ENCODE peak calls at places on chromosomes 3 and 15, in six cellular contexts. Y, U, I, S, P and M are unnamed samples. For H3K4me1 and H3F3A, the result is how much of the 10 kb centered on the place peaks cover.

GRCh38 chr3:11134794-11135193 is 19.5 kb upstream of the HRH1 start:
- DNase-seq in Y (no peak), U (no peak), I (no peak), S (no peak), P (peak), M (no peak)

GRCh38 chr3:51269466-51269865 is 115.6 kb upstream of the MANF start:
- DNase-seq in Y (peak), U (no peak), I (no peak), S (peak), P (peak), M (no peak)

GRCh38 chr3:70824078-70824477 is 511.6 kb upstream of the MDFIC2 start:
- DNase-seq in Y (no peak), U (no peak), I (no peak), S (no peak), P (peak), M (no peak)

GRCh38 chr3:183394150-183394549 is 34.3 kb downstream of the MCF2L2 start:
- DNase-seq in Y (peak), U (no peak), I (no peak), S (no peak), P (no peak), M (no peak)

GRCh38 chr3:101938262-101938847 is 89.0 kb downstream of the NFKBIZ start:
- DNase-seq in Y (no peak), U (no peak), I (no peak), S (no peak), P (no peak), M (peak)

GRCh38 chr3:187986514-187986934 is 167.4 kb upstream of the LPP start:
- DNase-seq in Y (no peak), U (no peak), I (no peak), S (peak), P (peak), M (no peak)

GRCh38 chr3:150049317-150049716 is 78.6 kb upstream of the PFN2 start:
- DNase-seq in Y (no peak), U (no peak), I (no peak), S (peak), P (no peak), M (no peak)

GRCh38 chr3:123813876-123814275 is 70.3 kb downstream of the MYLK start:
- DNase-seq in Y (no peak), U (no peak), I (no peak), S (peak), P (peak), M (no peak)

GRCh38 chr15:33443699-33444098 is 132.9 kb downstream of the RYR3 start:
- DNase-seq in Y (no peak), U (no peak), I (no peak), S (no peak), P (no peak), M (no peak)

GRCh38 chr15:82113116-82113715 is 67.4 kb upstream of the MEX3B start:
- DNase-seq in Y (no peak), U (no peak), I (no peak), S (no peak), P (no peak), M (no peak)

GRCh38 chr3:182650568-182651128 is 142.7 kb upstream of the ATP11B start:
- DNase-seq in Y (no peak), U (no peak), I (no peak), S (no peak), P (no peak), M (no peak)

GRCh38 chr15:69375151-69375790 is 38.9 kb upstream of the KIF23 start:
- DNase-seq in Y (no peak), U (no peak), I (no peak), S (no peak), P (no peak), M (no peak)

GRCh38 chr3:144351968-144352367 is 380.3 kb downstream of the DIPK2A start:
- DNase-seq in Y (no peak), U (no peak), I (no peak), S (no peak), P (no peak), M (no peak)

GRCh38 chr3:100082108-100082642 is 32.1 kb downstream of the FILIP1L start:
- DNase-seq in Y (no peak), U (no peak), I (no peak), S (no peak), P (no peak), M (no peak)

GRCh38 chr3:126197854-126198584 is 17.6 kb upstream of the ALDH1L1 start:
- DNase-seq in Y (peak), U (peak), I (peak), S (peak), P (peak), M (peak)

GRCh38 chr15:59892995-59893394 is 111.1 kb upstream of the FOXB1 start:
- DNase-seq in Y (peak), U (no peak), I (peak), S (peak), P (peak), M (no peak)

GRCh38 chr3:150370129-150370602 is 37.9 kb upstream of the TSC22D2 start:
- DNase-seq in Y (peak), U (no peak), I (peak), S (peak), P (peak), M (no peak)

GRCh38 chr3:49238274-49239127 is 38.5 kb downstream of the C3orf62 start:
- DNase-seq in Y (no peak), U (no peak), I (no peak), S (peak), P (peak), M (no peak)

GRCh38 chr3:9422712-9423424 is 25.5 kb downstream of the SETD5 start:
- DNase-seq in Y (peak), U (peak), I (peak), S (peak), P (peak), M (no peak)

GRCh38 chr3:50303038-50303815 is at the start of gene HYAL1:
- DNase-seq in Y (peak), U (peak), I (peak), S (no peak), P (no peak), M (no peak)

GRCh38 chr15:45120081-45120972 is 6.2 kb downstream of the DUOXA2 start:
- DNase-seq in Y (no peak), U (no peak), I (no peak), S (no peak), P (no peak), M (no peak)

GRCh38 chr3:149378420-149379388 is 1.3 kb upstream of the TM4SF1 start:
- DNase-seq in Y (no peak), U (no peak), I (no peak), S (peak), P (no peak), M (no peak)

GRCh38 chr3:106814231-106814630 is 563.0 kb upstream of the CCDC54 start:
- DNase-seq in Y (no peak), U (peak), I (no peak), S (no peak), P (peak), M (no peak)

GRCh38 chr3:4995500-4996053 is 16.3 kb downstream of the BHLHE40 start:
- DNase-seq in Y (no peak), U (no peak), I (no peak), S (peak), P (peak), M (no peak)

GRCh38 chr3:189948724-189949045 is 172.0 kb downstream of the P3H2 start:
- DNase-seq in Y (no peak), U (no peak), I (no peak), S (no peak), P (no peak), M (no peak)

DNA sequence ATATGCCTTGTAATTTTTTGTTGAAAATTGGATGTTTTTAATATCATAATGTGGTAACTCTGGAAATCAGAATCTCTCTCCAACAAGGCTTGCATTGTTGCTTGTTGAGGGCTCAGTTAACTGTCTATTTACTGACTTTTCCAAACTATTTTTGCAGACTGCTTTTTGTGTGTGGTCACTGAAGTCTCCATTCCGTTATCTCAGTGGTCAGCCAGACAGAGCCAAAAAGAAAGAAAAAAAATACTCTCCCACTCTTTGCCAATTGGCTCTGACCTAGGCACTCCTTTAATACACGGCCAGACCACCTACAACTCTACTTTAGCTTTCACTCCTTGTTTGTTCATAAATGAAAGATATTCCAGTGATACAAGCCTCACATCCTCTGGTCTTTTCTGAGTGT is 52.5 kb downstream of the IFT80 start:
- DNase-seq in Y (no peak), U (no peak), I (no peak), S (no peak), P (no peak), M (no peak)
- H3K4me1 ChIP-seq in Y (under half), U (under half), I (under half), S (under half), P (under half), M (under half)

GRCh38 chr15:72118400-72118978 is at the start of gene SENP8:
- DNase-seq in Y (no peak), U (peak), I (peak), S (no peak), P (peak), M (no peak)
- TF ChIP-seq EZH2phosphoT487 in Y (no peak), U (no peak), I (no peak), S (no peak), P (no peak), M (no peak)

GRCh38 chr15:92902723-92903587 is 2.8 kb downstream of the CHD2 start:
- DNase-seq in Y (no peak), U (no peak), I (no peak), S (peak), P (peak), M (peak)

GRCh38 chr15:92904832-92905640 is 4.9 kb downstream of the CHD2 start:
- DNase-seq in Y (no peak), U (no peak), I (no peak), S (no peak), P (no peak), M (peak)

GRCh38 chr15:92902020-92902419 is 1.9 kb downstream of the CHD2 start:
- DNase-seq in Y (no peak), U (no peak), I (no peak), S (no peak), P (peak), M (no peak)

GRCh38 chr15:92903956-92904831 is 4.1 kb downstream of the CHD2 start:
- DNase-seq in Y (peak), U (peak), I (peak), S (peak), P (peak), M (peak)

GRCh38 chr15:92903588-92903955 is 3.4 kb downstream of the CHD2 start:
- DNase-seq in Y (no peak), U (no peak), I (no peak), S (no peak), P (no peak), M (peak)
- H3F3A ChIP-seq in Y (half or more), U (half or more), I (under half), S (under half), P (half or more), M (half or more)

GRCh38 chr15:96359371-96359771 is 28.9 kb downstream of the NR2F2 start:
- DNase-seq in Y (peak), U (peak), I (peak), S (no peak), P (no peak), M (no peak)
- H3K4me1 ChIP-seq in Y (half or more), U (under half), I (under half), S (under half), P (under half), M (under half)

DNA sequence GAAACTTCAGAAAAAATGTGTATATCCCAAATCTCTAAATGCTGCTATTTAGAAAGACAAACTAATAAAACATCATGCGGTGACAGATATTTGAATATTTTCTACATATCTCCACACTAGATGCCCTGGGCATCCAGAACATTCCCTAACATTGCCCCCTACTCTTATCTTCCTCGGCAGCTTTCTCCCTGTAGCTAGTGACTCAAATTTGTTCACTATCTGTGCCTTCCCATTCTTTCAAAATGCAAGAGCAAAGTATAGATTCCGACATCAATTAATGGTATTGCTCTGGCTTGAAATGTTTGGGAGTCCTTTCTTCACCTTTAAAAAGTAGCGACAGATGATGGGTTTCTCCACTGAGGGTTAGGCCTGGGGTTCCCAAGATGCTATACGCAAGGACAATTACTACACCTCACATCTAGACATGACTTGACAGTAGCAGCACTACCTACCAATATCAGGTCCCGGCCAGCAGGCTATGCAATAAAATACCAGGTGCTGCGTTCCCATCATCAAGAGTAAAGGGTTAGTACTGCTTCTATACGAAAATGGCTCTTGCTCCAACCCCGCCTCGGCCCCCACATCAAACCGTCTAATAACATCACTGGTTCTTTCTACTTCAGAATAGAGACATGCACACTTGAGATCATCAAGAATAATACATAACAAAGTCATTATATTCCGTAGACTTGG is 615 bp downstream of the UBR1 start:
- DNase-seq in Y (peak), U (peak), I (peak), S (peak), P (peak), M (peak)
- TF ChIP-seq EZH2phosphoT487 in Y (no peak), U (no peak), I (no peak), S (no peak), P (no peak), M (no peak)

DNA sequence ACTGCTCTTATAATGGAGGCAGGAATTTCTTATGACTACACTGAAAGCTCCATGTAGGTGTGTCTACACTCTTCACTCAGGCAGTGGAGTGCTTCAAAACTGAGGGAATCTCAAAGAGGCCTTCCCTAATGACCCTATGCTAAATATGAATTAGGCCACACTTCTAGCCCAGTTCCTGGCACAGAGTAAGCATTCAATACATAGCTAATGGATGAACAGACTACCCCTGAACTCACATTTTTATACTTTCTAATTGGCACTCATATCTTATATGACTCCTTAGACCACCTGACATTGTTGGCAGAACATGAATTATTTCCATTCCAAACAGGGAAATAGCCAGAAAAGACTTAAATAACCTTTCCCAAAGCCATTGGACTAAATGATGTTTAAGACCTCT is 3.4 kb downstream of the RARRES1 start:
- DNase-seq in Y (no peak), U (no peak), I (no peak), S (no peak), P (no peak), M (no peak)
- H3F3A ChIP-seq in Y (under half), U (under half), I (under half), S (under half), P (under half), M (under half)

DNA sequence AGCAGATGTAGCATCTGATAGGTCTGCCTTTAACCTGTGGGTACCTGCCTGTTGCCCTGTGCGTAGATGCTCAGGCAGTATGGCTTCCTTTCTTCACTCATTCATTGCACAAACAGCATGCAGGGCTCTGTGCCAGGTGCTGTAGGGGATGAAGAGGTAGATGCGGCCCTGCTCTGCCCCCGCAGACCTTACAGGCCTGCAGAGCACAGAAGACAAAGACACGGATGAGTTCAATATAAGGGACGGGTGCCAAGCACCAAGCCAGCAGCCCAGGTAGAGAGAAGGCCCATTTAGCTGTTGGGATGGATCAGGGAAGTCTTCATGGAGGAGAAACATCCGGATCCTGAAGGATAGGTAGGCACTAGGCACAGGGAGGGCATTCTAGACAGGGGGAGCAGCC is 69.4 kb downstream of the AAGAB start:
- DNase-seq in Y (no peak), U (no peak), I (no peak), S (no peak), P (no peak), M (no peak)
- H3K4me1 ChIP-seq in Y (under half), U (under half), I (under half), S (under half), P (half or more), M (under half)

GRCh38 chr15:39287322-39288195 is 293.3 kb upstream of the THBS1 start:
- DNase-seq in Y (no peak), U (no peak), I (no peak), S (peak), P (peak), M (no peak)
- TF ChIP-seq EZH2phosphoT487 in Y (no peak), U (no peak), I (no peak), S (no peak), P (no peak), M (no peak)

GRCh38 chr3:196067439-196067838 is 14.5 kb downstream of the TFRC start:
- DNase-seq in Y (no peak), U (no peak), I (no peak), S (no peak), P (no peak), M (no peak)
- H3F3A ChIP-seq in Y (under half), U (under half), I (under half), S (under half), P (under half), M (under half)

DNA sequence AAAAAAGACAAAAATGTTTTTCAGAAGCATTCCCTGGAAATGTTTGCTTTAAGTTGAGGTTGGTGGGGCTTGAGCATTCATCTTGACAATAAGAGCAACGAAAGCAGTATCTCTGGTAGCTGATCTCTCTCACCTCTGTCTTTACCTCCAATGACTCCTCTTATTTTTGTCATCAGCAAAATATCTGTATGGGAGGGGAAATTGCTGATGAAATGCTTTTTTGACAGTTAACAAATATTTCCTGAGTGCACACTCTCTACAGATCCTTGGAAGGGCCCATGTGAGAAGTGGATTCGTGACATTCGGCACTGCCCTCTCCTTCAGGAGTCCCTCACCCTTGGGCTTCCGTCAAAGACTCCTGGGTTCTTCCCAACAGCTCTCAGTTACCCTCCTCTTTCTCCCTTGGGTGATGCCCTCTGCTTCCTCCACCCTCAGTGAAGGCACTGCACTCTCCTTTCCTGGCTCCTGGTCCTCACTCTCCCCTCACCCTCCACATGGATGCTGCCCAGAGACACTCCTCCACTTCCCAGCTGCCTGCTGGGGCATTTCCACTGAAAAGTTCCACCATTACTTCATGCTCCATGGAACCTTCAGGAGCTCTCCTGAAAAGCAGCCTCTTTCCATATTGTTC is 2.9 kb upstream of the CGNL1 start:
- DNase-seq in Y (no peak), U (no peak), I (no peak), S (no peak), P (no peak), M (no peak)
- H3K4me1 ChIP-seq in Y (under half), U (under half), I (under half), S (under half), P (under half), M (under half)